ENCODE peak calls at places on chromosome 5, in five cellular contexts. J is PC-9; E is CD8-positive, alpha-beta T cell; W is astrocyte; Q is Peyer's patch. S is an unnamed sample.

GRCh38 chr5:110853267-110853666 is 114.5 kb downstream of the SLC25A46 start:
- DNase-seq in J (peak), E (no peak), W (peak), Q (no peak), S (no peak)

GRCh38 chr5:94010814-94011213 is 269.4 kb upstream of the POU5F2 start:
- DNase-seq in J (no peak), E (no peak), W (no peak), Q (no peak), S (no peak)

GRCh38 chr5:149113669-149114068 is 27.6 kb upstream of the ABLIM3 start:
- DNase-seq in J (peak), E (no peak), W (peak), Q (no peak), S (no peak)

GRCh38 chr5:109250533-109251329 is 159.0 kb downstream of the PJA2 start:
- DNase-seq in J (no peak), E (no peak), W (no peak), Q (no peak), S (no peak)

GRCh38 chr5:170149206-170149515 is 43.5 kb downstream of the FOXI1 start:
- DNase-seq in J (no peak), E (no peak), W (no peak), Q (no peak), S (no peak)

GRCh38 chr5:158458086-158458485 is 599.1 kb upstream of the CLINT1 start:
- DNase-seq in J (no peak), E (no peak), W (no peak), Q (no peak), S (no peak)

GRCh38 chr5:78336698-78337097 is 23.7 kb upstream of the SCAMP1 start:
- DNase-seq in J (no peak), E (no peak), W (no peak), Q (no peak), S (no peak)

GRCh38 chr5:146541956-146542849 is 26.2 kb upstream of the GPR151 start:
- DNase-seq in J (peak), E (peak), W (peak), Q (peak), S (peak)

GRCh38 chr5:154652746-154653417 is 102.3 kb upstream of the LARP1 start:
- DNase-seq in J (no peak), E (no peak), W (no peak), Q (peak), S (no peak)

GRCh38 chr5:133746834-133747233 is 134.5 kb upstream of the FSTL4 start:
- DNase-seq in J (no peak), E (no peak), W (no peak), Q (no peak), S (no peak)

GRCh38 chr5:59766394-59766793 is 127.1 kb downstream of the PDE4D start:
- DNase-seq in J (no peak), E (no peak), W (no peak), Q (no peak), S (no peak)

GRCh38 chr5:79938468-79938867 is 52.6 kb downstream of the MTX3 start:
- DNase-seq in J (no peak), E (no peak), W (no peak), Q (no peak), S (no peak)

GRCh38 chr5:96142786-96143434 is 181.3 kb upstream of the ELL2 start:
- DNase-seq in J (no peak), E (no peak), W (peak), Q (no peak), S (no peak)

GRCh38 chr5:101390317-101390908 is 487.3 kb upstream of the ST8SIA4 start:
- DNase-seq in J (no peak), E (no peak), W (peak), Q (no peak), S (peak)

GRCh38 chr5:147892696-147893296 is 13.5 kb downstream of the C5orf46 start:
- DNase-seq in J (peak), E (no peak), W (no peak), Q (no peak), S (no peak)

GRCh38 chr5:23466401-23466886 is 41.0 kb upstream of the PRDM9 start:
- DNase-seq in J (peak), E (no peak), W (peak), Q (no peak), S (peak)

GRCh38 chr5:141135030-141135717 is at the start of gene PCDHB5:
- DNase-seq in J (no peak), E (no peak), W (no peak), Q (no peak), S (no peak)

GRCh38 chr5:1315018-1315708 is 20.3 kb upstream of the TERT start:
- DNase-seq in J (no peak), E (no peak), W (no peak), Q (no peak), S (no peak)

GRCh38 chr5:150503386-150503785 is 4.5 kb upstream of the NDST1 start:
- DNase-seq in J (no peak), E (no peak), W (no peak), Q (no peak), S (no peak)

GRCh38 chr5:42390115-42390514 is 33.1 kb upstream of the GHR start:
- DNase-seq in J (no peak), E (no peak), W (no peak), Q (no peak), S (no peak)

DNA sequence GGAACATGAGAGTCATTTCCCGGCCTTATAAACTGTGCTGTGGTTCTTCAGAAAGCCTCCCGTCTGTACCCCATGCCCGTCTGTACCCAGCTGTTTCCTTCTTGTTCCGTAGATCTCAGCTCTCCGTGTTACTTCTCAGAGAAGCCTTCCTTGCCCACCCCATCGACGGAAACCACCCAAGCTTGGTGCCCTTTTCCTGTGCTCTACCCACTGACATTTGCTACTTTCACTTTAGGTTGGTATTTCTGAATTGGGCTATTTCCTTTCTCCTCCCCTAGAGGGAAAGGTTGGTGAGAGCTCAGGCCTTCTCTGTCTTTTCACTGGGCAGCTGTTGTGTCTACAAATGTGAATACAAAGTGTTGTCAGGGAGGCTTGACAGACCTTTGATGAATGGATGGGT is 764.5 kb upstream of the ADAMTS16 start:
- DNase-seq in J (no peak), E (no peak), W (no peak), Q (no peak), S (no peak)
- TF ChIP-seq CTCF in J (no peak), E (no peak), W (no peak), Q (no peak), S (no peak)

GRCh38 chr5:34656700-34657549 is 797 bp downstream of the RAI14 start:
- DNase-seq in J (no peak), E (no peak), W (no peak), Q (peak), S (no peak)
- H3K4me3 ChIP-seq in J (peak), E (peak), W (peak), Q (peak), S (peak)

DNA sequence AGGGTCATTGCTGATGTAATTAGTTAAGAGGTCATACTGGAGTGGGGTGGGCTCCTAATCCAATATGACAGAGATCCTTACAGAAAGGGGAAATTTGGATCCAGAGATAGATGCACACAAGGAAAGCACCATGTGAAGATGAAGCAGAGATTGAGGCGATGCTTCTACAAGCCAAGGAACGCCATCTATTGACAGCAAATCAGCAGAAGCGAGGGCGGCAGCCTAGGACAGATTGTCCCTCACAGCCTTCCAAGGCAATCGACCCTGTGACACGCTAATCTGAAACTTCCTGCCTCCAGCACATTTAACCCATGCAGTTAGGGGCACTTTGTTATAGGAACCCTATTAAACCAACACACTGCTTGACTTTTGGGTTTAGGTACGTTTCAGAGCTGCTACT is 285.1 kb upstream of the DAP start:
- DNase-seq in J (no peak), E (no peak), W (no peak), Q (no peak), S (no peak)
- TF ChIP-seq CTCF in J (no peak), E (no peak), W (no peak), Q (no peak), S (no peak)

GRCh38 chr5:54845567-54845941 is 139.8 kb downstream of the ESM1 start:
- DNase-seq in J (no peak), E (no peak), W (peak), Q (no peak), S (no peak)
- H3K4me3 ChIP-seq in J (no peak), E (no peak), W (no peak), Q (no peak), S (no peak)